ENCODE peak calls at places on chromosomes 11 and 22, in nine cellular contexts. U, F, L, Q, R, T, G, J and A are unnamed samples.

GRCh38 chr11:65551572-65552398 is 6.4 kb downstream of the LTBP3 start:
- DNase-seq in Q (peak; percentile 35), R (peak; percentile 52), F (peak; percentile 74), T (peak; percentile 88), L (peak; percentile 68), G (peak; percentile 58), J (no peak), U (peak; percentile 81), A (peak; percentile 91)

GRCh38 chr11:121578216-121579063 is 125.7 kb upstream of the SORL1-AS1 start:
- DNase-seq in Q (no peak), L (no peak), F (no peak), J (peak; percentile 18), T (no peak), U (no peak), G (no peak), R (no peak), A (no peak)

GRCh38 chr11:124481365-124482323 is 36.1 kb upstream of the OR8B8 start:
- DNase-seq in F (no peak), J (peak; percentile 66), L (no peak), T (no peak), G (no peak), R (peak; percentile 66), U (no peak), Q (peak; percentile 7), A (no peak)

GRCh38 chr11:110565690-110566336 is 136.1 kb downstream of the FDX1 start:
- DNase-seq in J (no peak), G (no peak), T (peak; percentile 12), F (no peak), L (no peak), R (no peak), Q (no peak), U (peak; percentile 64), A (no peak)

GRCh38 chr11:132402056-132402684 is 1031.8 kb downstream of the NTM start:
- DNase-seq in Q (peak; percentile 39), R (peak; percentile 62), T (peak; percentile 18), G (no peak), F (no peak), J (peak; percentile 59), L (peak; percentile 32), U (no peak), A (no peak)

GRCh38 chr11:122690292-122690691 is 34.8 kb downstream of the UBASH3B start:
- DNase-seq in U (no peak), Q (no peak), F (no peak), T (no peak), J (no peak), L (no peak), G (no peak), R (no peak), A (no peak)

GRCh38 chr22:29032014-29032475 is 29.6 kb downstream of the C22orf31 start:
- DNase-seq in G (no peak), U (no peak), T (peak; percentile 39), F (no peak), J (no peak), L (no peak), Q (no peak), R (no peak), A (no peak)

GRCh38 chr11:88051386-88051785 is 123.9 kb downstream of the RAB38 start:
- DNase-seq in U (no peak), L (no peak), F (no peak), R (no peak), T (no peak), Q (peak; percentile 24), G (no peak), J (peak; percentile 16), A (no peak)

GRCh38 chr11:8873966-8874365 is 37.0 kb upstream of the AKIP1 start:
- DNase-seq in U (no peak), J (no peak), L (no peak), G (no peak), Q (no peak), R (no peak), F (no peak), T (no peak), A (no peak)

GRCh38 chr22:20031732-20032406 is 11.0 kb downstream of the TANGO2 start:
- DNase-seq in G (no peak), U (peak; percentile 35), F (no peak), L (peak; percentile 48), Q (peak; percentile 39), R (no peak), T (no peak), J (no peak), A (peak; percentile 78)

GRCh38 chr11:82462588-82462987 is 271.1 kb downstream of the FAM181B start:
- DNase-seq in U (no peak), T (no peak), J (no peak), L (no peak), R (no peak), G (no peak), Q (no peak), F (no peak), A (no peak)

GRCh38 chr11:44269369-44270351 is 40.3 kb downstream of the ALX4 start:
- DNase-seq in U (no peak), R (peak; percentile 67), L (no peak), Q (no peak), G (no peak), T (no peak), F (no peak), J (peak; percentile 45), A (no peak)

GRCh38 chr22:38069372-38070249 is 12.4 kb downstream of the PICK1 start:
- DNase-seq in F (peak; percentile 96), Q (no peak), J (peak; percentile 7), U (no peak), R (peak; percentile 24), L (no peak), G (peak; percentile 97), T (no peak), A (peak; percentile 29)

GRCh38 chr22:49853981-49854791 is 542 bp downstream of the ZBED4 start:
- DNase-seq in L (no peak), U (no peak), J (peak; percentile 26), R (peak; percentile 69), Q (peak; percentile 29), G (no peak), F (peak; percentile 61), T (peak; percentile 50), A (peak; percentile 61)

GRCh38 chr22:44042822-44043221 is 18.7 kb downstream of the PARVB start:
- DNase-seq in L (no peak), R (peak; percentile 41), U (no peak), T (no peak), G (no peak), J (peak; percentile 59), F (no peak), Q (no peak), A (no peak)

GRCh38 chr22:24284747-24285203 is 14.1 kb downstream of the SPECC1L start:
- DNase-seq in R (peak; percentile 52), F (no peak), T (no peak), G (no peak), J (peak; percentile 36), L (no peak), U (no peak), Q (no peak), A (no peak)
- H3K4me3 ChIP-seq in R (no peak overlapping the region), F (no peak overlapping the region), T (no peak overlapping the region), G (no peak overlapping the region), J (peak overlapping the region; percentile 24), L (no peak overlapping the region), U (no peak overlapping the region), Q (no peak overlapping the region), A (no peak overlapping the region)

DNA sequence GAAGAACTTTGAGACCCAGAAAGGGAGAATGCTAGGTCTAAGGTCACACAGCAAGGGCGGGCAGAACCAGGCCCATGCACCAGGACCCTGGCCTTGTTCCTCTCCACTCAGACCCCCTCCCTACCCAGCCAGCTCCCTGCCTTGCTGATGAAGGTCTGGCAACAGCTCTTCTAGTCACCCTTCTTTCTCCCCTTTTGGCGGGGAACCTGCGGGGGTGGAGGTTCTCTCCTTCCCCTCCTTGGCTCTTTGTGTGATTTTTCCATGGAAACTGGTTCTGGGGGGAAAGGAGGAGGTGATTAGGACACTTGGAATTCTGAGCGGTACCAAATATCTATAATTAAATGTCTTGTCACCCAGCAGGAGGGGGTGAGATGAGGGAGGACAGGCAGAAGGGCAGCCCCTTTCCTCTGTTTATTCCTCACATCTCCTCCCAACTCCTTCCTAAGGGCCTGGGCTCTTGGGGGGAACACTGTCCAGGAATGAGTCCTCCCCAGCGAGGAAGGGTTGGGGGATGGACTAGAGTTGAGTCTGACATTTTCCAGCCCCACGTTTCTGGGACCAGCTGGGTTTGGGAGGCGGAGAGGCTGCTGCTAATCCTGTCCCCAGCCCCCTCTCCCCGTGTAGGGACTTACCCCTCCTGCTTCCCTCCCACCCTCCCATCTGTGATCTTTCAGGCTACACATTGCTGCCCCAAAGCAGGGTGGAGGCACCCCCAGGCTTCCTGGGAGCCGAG is 7.4 kb downstream of the ARHGEF17 start:
- DNase-seq in F (peak; percentile 29), T (no peak), U (no peak), Q (no peak), L (no peak), G (no peak), R (no peak), J (peak; percentile 44), A (no peak)
- H3K4me1 ChIP-seq in F (peaks cover 8% of the 10 kb centered on the region), T (peaks cover 47% of the 10 kb centered on the region), U (peaks cover 86% of the 10 kb centered on the region), Q (peaks cover 44% of the 10 kb centered on the region), L (no peaks in the 10 kb centered on the region), G (peaks cover 8% of the 10 kb centered on the region), R (peaks cover 82% of the 10 kb centered on the region), J (peaks cover 49% of the 10 kb centered on the region), A (no peaks in the 10 kb centered on the region)

GRCh38 chr11:133900176-133901105 is 55.1 kb upstream of the SPATA19 start:
- DNase-seq in L (no peak), J (no peak), U (peak; percentile 23), Q (no peak), F (no peak), T (no peak), R (no peak), G (no peak), A (no peak)

GRCh38 chr11:133897331-133897650 is 52.0 kb upstream of the SPATA19 start:
- DNase-seq in L (no peak), F (no peak), Q (no peak), U (no peak), T (no peak), R (no peak), J (no peak), G (no peak), A (no peak)

GRCh38 chr11:133898031-133898769 is 52.9 kb upstream of the SPATA19 start:
- DNase-seq in R (no peak), J (no peak), F (no peak), U (peak; percentile 20), G (no peak), T (no peak), L (no peak), Q (no peak), A (no peak)

GRCh38 chr11:133896642-133897330 is 51.5 kb upstream of the SPATA19 start:
- DNase-seq in R (no peak), F (no peak), J (no peak), L (no peak), T (no peak), G (no peak), U (peak; percentile 21), Q (no peak), A (no peak)

DNA sequence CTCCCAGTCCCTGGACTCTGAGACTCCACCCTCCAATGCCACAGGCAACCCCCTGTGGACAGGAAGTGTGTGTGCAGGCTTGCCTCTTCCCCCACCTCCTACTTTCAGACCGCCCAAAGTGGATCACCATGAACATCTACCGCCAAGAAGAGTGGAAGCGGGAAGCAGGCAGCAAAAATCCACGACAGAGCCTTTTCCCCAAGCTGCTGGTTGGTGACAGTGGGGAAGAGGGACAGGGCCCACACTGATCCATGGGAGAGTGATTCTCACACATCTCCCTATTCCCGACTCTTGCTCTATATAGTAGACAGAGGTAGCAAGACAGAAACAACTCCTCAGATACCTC is 53.4 kb upstream of the SPATA19 start:
- DNase-seq in U (peak; percentile 10), T (no peak), G (no peak), Q (no peak), F (no peak), L (no peak), R (no peak), J (no peak), A (no peak)
- H3K4me3 ChIP-seq in U (no peak overlapping the region), T (no peak overlapping the region), G (no peak overlapping the region), Q (no peak overlapping the region), F (no peak overlapping the region), L (no peak overlapping the region), R (no peak overlapping the region), J (no peak overlapping the region), A (no peak overlapping the region)

GRCh38 chr11:32396331-32396730 is 39.0 kb downstream of the WT1 start:
- DNase-seq in J (no peak), F (no peak), Q (no peak), R (no peak), L (no peak), U (no peak), T (no peak), G (no peak), A (no peak)
- H3K4me1 ChIP-seq in J (no peaks in the 10 kb centered on the region), F (no peaks in the 10 kb centered on the region), Q (no peaks in the 10 kb centered on the region), R (no peaks in the 10 kb centered on the region), L (no peaks in the 10 kb centered on the region), U (no peaks in the 10 kb centered on the region), T (no peaks in the 10 kb centered on the region), G (no peaks in the 10 kb centered on the region), A (no peaks in the 10 kb centered on the region)